ENCODE peak calls at places on chromosomes 12 and 14, in four cellular contexts. P is psoas muscle, N is right cardiac atrium, E is T-helper 17 cell. I is an unnamed sample. For H3K9me3, the result is how much of the 10 kb centered on the place peaks cover.

GRCh38 chr12:127509066-127509778 is 757.7 kb upstream of the TMEM132C start:
- DNase-seq in P (no peak), N (no peak), E (no peak), I (no peak)

GRCh38 chr14:61609143-61609851 is 86.0 kb upstream of the HIF1A start:
- DNase-seq in P (peak), N (no peak), E (no peak), I (peak)

GRCh38 chr12:111412007-111412829 is 6.5 kb downstream of the SH2B3 start:
- DNase-seq in P (no peak), N (peak), E (no peak), I (no peak)

GRCh38 chr12:76720068-76720467 is 43.8 kb upstream of the ZDHHC17 start:
- DNase-seq in P (no peak), N (no peak), E (no peak), I (no peak)

GRCh38 chr12:22353615-22354325 is 19.3 kb upstream of the ST8SIA1 start:
- DNase-seq in P (no peak), N (no peak), E (no peak), I (no peak)

GRCh38 chr14:77612011-77612620 is 4.3 kb downstream of the SPTLC2 start:
- DNase-seq in P (no peak), N (no peak), E (no peak), I (no peak)

GRCh38 chr12:81208193-81208946 is 130.5 kb downstream of the ACSS3 start:
- DNase-seq in P (no peak), N (no peak), E (no peak), I (no peak)

GRCh38 chr14:66009104-66009503 is 477.1 kb upstream of the CCDC196 start:
- DNase-seq in P (no peak), N (no peak), E (no peak), I (no peak)

GRCh38 chr14:102593841-102594170 is 1.4 kb downstream of the RCOR1 start:
- DNase-seq in P (no peak), N (no peak), E (no peak), I (no peak)

GRCh38 chr12:69698054-69698453 is 1.0 kb downstream of the BEST3 start:
- DNase-seq in P (no peak), N (no peak), E (no peak), I (no peak)

GRCh38 chr12:132338311-132338710 is 8.9 kb upstream of the GALNT9 start:
- DNase-seq in P (no peak), N (peak), E (no peak), I (peak)
- H3K9me3 ChIP-seq in P (under half), N (under half), E (under half), I (under half)

DNA sequence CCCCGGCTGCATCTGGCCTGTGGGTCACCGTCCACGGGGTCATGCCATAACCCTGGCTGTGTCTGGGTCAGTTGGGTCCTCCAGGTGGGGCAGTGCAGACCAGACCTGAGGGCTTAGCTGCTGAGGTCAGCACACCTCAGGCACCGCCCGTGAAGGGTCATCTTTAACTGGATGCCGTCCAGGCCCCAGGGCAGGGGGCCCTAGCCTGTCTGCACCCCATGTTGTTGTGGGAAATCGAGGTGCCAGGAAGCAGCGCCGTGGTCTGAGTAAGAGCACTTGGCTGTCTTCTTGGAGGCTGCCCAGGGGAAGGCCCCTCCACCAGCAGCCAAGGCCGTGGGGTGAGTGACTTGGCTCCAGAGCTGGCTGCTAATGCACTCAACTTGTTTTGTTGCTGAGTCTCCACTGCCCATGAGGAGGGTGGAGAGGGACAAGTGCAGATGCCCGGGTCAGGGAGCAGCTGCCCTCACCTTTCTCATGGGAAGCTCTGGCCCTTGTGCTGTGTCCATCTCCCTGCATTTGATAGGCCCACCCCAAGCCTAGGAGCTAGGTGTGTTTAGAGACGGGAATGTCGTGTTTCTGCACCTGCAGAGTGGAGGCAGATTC is 317.2 kb downstream of the TMEM121 start:
- DNase-seq in P (no peak), N (peak), E (no peak), I (no peak)
- H3K9me3 ChIP-seq in P (under half), N (under half), E (under half), I (under half)

DNA sequence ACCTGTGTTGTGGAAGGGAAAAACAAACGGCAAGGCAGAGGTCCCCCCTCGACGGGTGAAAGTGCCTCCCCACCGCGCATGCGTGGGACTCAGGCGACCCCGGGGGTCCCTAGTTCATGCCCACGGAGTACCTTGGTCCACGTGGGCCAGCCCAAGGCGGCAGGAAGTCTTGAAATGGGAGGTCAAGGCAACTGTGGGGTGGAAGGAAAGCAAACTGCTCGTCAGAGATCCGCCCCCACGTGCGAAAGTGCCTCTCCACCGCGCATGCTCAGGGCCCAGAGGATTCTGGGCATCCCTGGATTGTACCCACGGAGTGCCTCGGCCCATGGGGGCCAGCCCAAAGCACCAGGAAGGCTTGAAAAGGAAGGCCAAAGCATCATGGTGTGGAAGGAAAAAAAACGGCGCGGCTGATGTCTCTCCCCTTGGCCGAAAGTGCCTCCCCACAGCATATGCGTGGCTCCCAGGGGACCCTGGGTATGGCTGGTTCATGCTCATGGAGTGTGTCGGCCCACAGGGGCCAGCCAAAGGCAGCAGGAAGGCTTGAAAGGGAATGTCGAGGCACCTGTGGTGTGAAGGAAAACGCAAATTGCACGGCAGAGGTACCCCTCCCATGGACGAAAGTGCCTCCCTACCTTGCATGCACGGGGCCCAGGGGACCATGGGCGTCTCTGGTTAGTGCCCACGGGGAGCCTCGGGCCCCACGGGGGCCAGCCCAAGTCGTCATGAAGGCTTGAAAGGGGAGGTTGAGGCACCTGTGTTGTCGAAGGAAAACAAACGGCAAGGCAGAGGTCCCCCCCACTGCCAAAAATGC is 369.7 kb downstream of the ALG10 start:
- DNase-seq in P (peak), N (peak), E (no peak), I (peak)
- H3K9me3 ChIP-seq in P (under half), N (under half), E (under half), I (under half)

DNA sequence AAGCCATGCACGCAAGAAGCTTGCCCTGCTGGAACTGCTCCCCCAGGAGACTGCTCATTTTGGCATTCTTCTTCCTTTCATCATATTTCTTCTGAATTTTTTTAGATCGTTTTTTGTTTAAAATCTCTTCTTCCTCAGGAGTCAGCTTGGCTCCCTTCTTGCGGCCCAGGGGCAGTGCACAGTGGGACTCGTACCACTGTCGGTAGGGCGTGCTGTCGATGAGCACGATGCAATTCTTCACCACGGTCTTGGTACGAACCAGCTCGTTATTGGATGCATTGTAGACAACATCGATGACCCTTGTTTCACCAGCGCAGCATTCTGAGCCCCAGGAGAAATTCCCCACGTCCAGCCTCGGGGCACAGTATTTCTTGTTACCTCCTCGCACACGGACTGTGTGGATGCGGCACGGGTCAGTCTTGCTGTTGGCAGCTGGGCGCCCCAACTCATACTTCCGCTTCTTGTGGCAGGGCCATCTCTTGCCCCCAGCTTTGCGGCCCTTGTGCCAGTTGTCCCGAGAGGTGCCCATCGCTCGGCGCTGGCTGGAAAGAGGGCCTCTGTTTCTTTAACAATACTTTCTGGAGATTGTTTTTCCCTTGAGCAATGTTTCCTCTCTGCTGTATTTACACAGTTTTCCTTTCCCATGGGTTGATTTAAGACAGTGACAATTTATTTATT is 452.4 kb downstream of the TMEM121 start:
- DNase-seq in P (no peak), N (no peak), E (no peak), I (peak)
- H3K9me3 ChIP-seq in P (under half), N (under half), E (under half), I (under half)

GRCh38 chr12:132942611-132943010 is 13.5 kb downstream of the ZNF605 start:
- DNase-seq in P (no peak), N (no peak), E (no peak), I (no peak)

GRCh38 chr12:132946507-132946820 is 9.6 kb downstream of the ZNF605 start:
- DNase-seq in P (no peak), N (no peak), E (no peak), I (no peak)

GRCh38 chr12:132948146-132949066 is 7.7 kb downstream of the ZNF605 start:
- DNase-seq in P (no peak), N (no peak), E (no peak), I (no peak)

GRCh38 chr12:132949936-132950837 is 5.9 kb downstream of the ZNF605 start:
- DNase-seq in P (no peak), N (no peak), E (no peak), I (no peak)

DNA sequence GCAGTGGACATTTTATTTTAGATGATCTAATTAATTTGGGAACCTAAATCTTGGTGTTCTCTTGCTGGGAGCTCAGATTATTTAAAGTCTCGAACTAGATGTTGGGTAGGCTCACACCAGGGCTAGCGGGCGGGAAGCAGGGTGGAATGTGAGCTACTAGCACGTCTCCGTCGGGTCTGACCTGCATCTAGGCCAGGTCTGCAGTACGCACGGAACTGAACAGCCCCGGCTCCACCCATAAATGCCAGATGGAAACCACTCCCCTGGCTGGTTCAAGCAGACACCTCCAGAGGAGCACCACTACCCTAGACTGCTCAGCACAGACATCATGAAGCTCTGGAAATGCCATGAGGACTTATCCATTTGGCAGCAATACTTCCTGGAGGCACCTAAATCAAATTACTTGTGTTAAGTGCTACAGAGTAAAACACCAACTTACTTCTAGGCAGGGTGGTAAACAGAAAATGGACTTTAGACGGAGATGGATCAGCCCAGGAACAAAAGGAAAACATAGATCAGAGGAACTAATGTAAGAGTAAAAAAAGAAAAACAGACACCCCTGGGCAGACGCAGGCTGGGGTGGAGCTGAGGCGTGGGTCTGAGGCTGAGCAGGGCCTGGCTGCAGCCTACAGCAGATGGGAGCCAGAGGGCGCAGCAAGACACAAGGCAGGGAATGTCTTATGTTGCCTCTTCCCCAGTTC is 10.2 kb downstream of the ZNF605 start:
- DNase-seq in P (no peak), N (no peak), E (no peak), I (no peak)
- H3K9me3 ChIP-seq in P (half or more), N (under half), E (under half), I (half or more)

GRCh38 chr12:73833746-73834145 is 703.9 kb upstream of the ATXN7L3B start:
- DNase-seq in P (no peak), N (no peak), E (no peak), I (no peak)
- H3K9me3 ChIP-seq in P (under half), N (under half), E (under half), I (under half)

DNA sequence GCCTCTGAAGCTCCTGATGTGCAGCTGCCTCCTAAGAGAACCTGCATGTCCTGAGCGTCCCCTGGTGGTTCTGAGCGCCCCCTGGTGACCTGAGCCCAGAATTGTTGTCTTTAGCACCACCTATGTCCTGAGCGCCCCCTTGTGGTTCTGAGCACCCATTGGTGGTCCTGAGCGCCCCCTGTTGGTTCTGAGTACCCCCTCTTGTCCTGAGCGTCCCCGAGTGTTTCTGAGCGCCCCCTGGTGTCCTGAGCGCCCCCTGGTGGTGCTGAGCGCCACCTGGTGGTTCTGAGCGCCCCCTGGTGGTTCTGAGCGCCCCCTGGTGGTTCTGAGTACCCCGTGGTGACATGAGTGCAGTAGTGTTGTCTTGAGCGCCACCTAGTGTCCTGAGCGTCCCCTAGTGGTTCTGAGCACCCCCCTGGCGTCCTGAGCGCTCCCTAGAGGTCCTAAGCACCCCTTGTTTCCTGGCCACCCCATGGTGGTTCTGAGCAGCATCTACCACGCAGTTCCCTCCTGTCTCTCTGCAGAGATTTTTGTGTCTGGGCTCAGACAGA is 782.5 kb downstream of the TMEM121 start:
- DNase-seq in P (no peak), N (no peak), E (peak), I (peak)
- H3K9me3 ChIP-seq in P (under half), N (under half), E (under half), I (under half)